ENCODE peak calls at places on chromosomes 12 and 14, in four cellular contexts. Y, V, Z and R are unnamed samples.

GRCh38 chr12:93133361-93133760 is 204.3 kb upstream of the EEA1 start:
- DNase-seq in Y (no peak), Z (no peak), V (no peak), R (no peak)

GRCh38 chr14:102805941-102806340 is 28.7 kb downstream of the TRAF3 start:
- DNase-seq in Y (no peak), V (no peak), Z (no peak), R (no peak)

GRCh38 chr12:123808167-123808566 is 46.1 kb downstream of the DNAH10 start:
- DNase-seq in Z (no peak), V (peak), Y (no peak), R (no peak)

GRCh38 chr12:106130474-106131113 is 8.2 kb downstream of the NUAK1 start:
- DNase-seq in V (no peak), Z (no peak), Y (no peak), R (no peak)

GRCh38 chr14:98379829-98380228 is 892.2 kb downstream of the BCL11B start:
- DNase-seq in V (no peak), Z (no peak), Y (no peak), R (no peak)

GRCh38 chr12:18153826-18154225 is 63.8 kb upstream of the RERGL start:
- DNase-seq in Z (no peak), V (no peak), Y (no peak), R (no peak)

GRCh38 chr14:93936245-93936644 is 9.1 kb downstream of the FAM181A start:
- DNase-seq in Y (peak), Z (no peak), V (no peak), R (no peak)

GRCh38 chr14:90336985-90337384 is 5.2 kb upstream of the NRDE2 start:
- DNase-seq in Z (no peak), V (no peak), Y (no peak), R (no peak)

GRCh38 chr14:75280831-75281690 is 2.4 kb downstream of the FOS start:
- DNase-seq in Z (no peak), Y (peak), V (no peak), R (no peak)

GRCh38 chr12:52391618-52392002 is 6.2 kb upstream of the KRT84 start:
- DNase-seq in Y (no peak), V (no peak), Z (peak), R (peak)

GRCh38 chr12:19338405-19338804 is 100.9 kb upstream of the AEBP2 start:
- DNase-seq in Z (no peak), Y (no peak), V (no peak), R (no peak)

GRCh38 chr12:116695464-116695725 is 42.5 kb downstream of the SPRING1 start:
- DNase-seq in V (no peak), Y (peak), Z (no peak), R (no peak)

GRCh38 chr14:102481791-102482238 is 27.8 kb downstream of the ANKRD9 start:
- DNase-seq in Y (no peak), V (no peak), Z (no peak), R (no peak)

GRCh38 chr14:100388137-100389050 is 65.3 kb downstream of the SLC25A47 start:
- DNase-seq in Z (no peak), V (no peak), Y (no peak), R (no peak)

GRCh38 chr14:33120341-33120740 is 181.7 kb downstream of the NPAS3 start:
- DNase-seq in Z (no peak), V (no peak), Y (no peak), R (no peak)

GRCh38 chr12:28708918-28709371 is 440.1 kb upstream of the FAR2 start:
- DNase-seq in Y (no peak), Z (no peak), V (no peak), R (no peak)

GRCh38 chr14:66395300-66395699 is 90.9 kb upstream of the CCDC196 start:
- DNase-seq in Z (no peak), Y (no peak), V (no peak), R (no peak)

GRCh38 chr14:104558231-104559042 is 21.1 kb upstream of the C14orf180 start:
- DNase-seq in Y (no peak), V (no peak), Z (no peak), R (no peak)

GRCh38 chr12:53115112-53115890 is 12.0 kb downstream of the SOAT2 start:
- DNase-seq in Z (no peak), Y (no peak), V (no peak), R (no peak)

GRCh38 chr12:80419660-80420059 is 24.4 kb upstream of the PTPRQ start:
- DNase-seq in Z (no peak), Y (no peak), V (no peak), R (no peak)

GRCh38 chr14:93959239-93960107 is 16.9 kb downstream of the ASB2 start:
- DNase-seq in Z (no peak), Y (peak), V (peak), R (no peak)

GRCh38 chr12:104720346-104721064 is 237.6 kb downstream of the SLC41A2 start:
- DNase-seq in Z (no peak), V (no peak), Y (peak), R (no peak)

GRCh38 chr14:96056509-96057422 is 17.6 kb downstream of the C14orf132 start:
- DNase-seq in V (no peak), Y (no peak), Z (no peak), R (no peak)

GRCh38 chr12:109706747-109707469 is 6.7 kb upstream of the FAM222A start:
- DNase-seq in V (no peak), Z (no peak), Y (no peak), R (no peak)

GRCh38 chr12:12913626-12914388 is 22.4 kb downstream of the GPRC5A start:
- DNase-seq in V (no peak), Z (no peak), Y (no peak), R (no peak)

GRCh38 chr14:33184587-33184986 is 245.9 kb downstream of the NPAS3 start:
- DNase-seq in Z (no peak), Y (no peak), V (no peak), R (no peak)

GRCh38 chr12:90499793-90500192 is 455.2 kb downstream of the CCER1 start:
- DNase-seq in Z (no peak), Y (no peak), V (no peak), R (no peak)

GRCh38 chr12:124392271-124392990 is 97.5 kb downstream of the RFLNA start:
- DNase-seq in Y (peak), V (peak), Z (no peak), R (peak)